ENCODE peak calls at places on chromosomes 5 and 9, in four cellular contexts. One of them, this sample, is unnamed.

GRCh38 chr5:5985332-5985731 is 393.0 kb downstream of the MED10 start:
- DNase-seq in fibroblast of lung: no peak
- DNase-seq in endothelial cell: no peak
- DNase-seq in breast epithelium: no peak
- DNase-seq in this sample: no peak

GRCh38 chr5:16805478-16805877 is 130.6 kb downstream of the MYO10 start:
- DNase-seq in fibroblast of lung: no peak
- DNase-seq in endothelial cell: no peak
- DNase-seq in breast epithelium: no peak
- DNase-seq in this sample: no peak

GRCh38 chr5:167244583-167244982 is 1046.9 kb upstream of the WWC1 start:
- DNase-seq in fibroblast of lung: no peak
- DNase-seq in endothelial cell: peak
- DNase-seq in breast epithelium: no peak
- DNase-seq in this sample: no peak

GRCh38 chr5:168086104-168086610 is 205.3 kb upstream of the WWC1 start:
- DNase-seq in fibroblast of lung: peak
- DNase-seq in endothelial cell: no peak
- DNase-seq in breast epithelium: no peak
- DNase-seq in this sample: peak

GRCh38 chr5:112885001-112885400 is 23.9 kb downstream of the SRP19 start:
- DNase-seq in fibroblast of lung: no peak
- DNase-seq in endothelial cell: no peak
- DNase-seq in breast epithelium: no peak
- DNase-seq in this sample: no peak

GRCh38 chr9:90741036-90741435 is 60.6 kb upstream of the SYK start:
- DNase-seq in fibroblast of lung: no peak
- DNase-seq in endothelial cell: no peak
- DNase-seq in breast epithelium: no peak
- DNase-seq in this sample: no peak

GRCh38 chr5:139635191-139635590 is 13.0 kb upstream of the CXXC5 start:
- DNase-seq in fibroblast of lung: no peak
- DNase-seq in endothelial cell: no peak
- DNase-seq in breast epithelium: no peak
- DNase-seq in this sample: no peak

GRCh38 chr5:41264019-41264418 is 50.7 kb upstream of the C6 start:
- DNase-seq in fibroblast of lung: no peak
- DNase-seq in endothelial cell: no peak
- DNase-seq in breast epithelium: no peak
- DNase-seq in this sample: no peak

GRCh38 chr5:125440905-125441304 is 694.5 kb upstream of the ZNF608 start:
- DNase-seq in fibroblast of lung: no peak
- DNase-seq in endothelial cell: no peak
- DNase-seq in breast epithelium: no peak
- DNase-seq in this sample: no peak

GRCh38 chr5:95884511-95884910 is 62.0 kb upstream of the GLRX start:
- DNase-seq in fibroblast of lung: no peak
- DNase-seq in endothelial cell: no peak
- DNase-seq in breast epithelium: no peak
- DNase-seq in this sample: peak
- TF ChIP-seq CTCF in fibroblast of lung: no peak
- TF ChIP-seq CTCF in endothelial cell: no peak
- TF ChIP-seq CTCF in breast epithelium: no peak
- TF ChIP-seq CTCF in this sample: no peak

GRCh38 chr9:108367188-108367587 is 488.6 kb downstream of the ACTL7B start:
- DNase-seq in fibroblast of lung: no peak
- DNase-seq in endothelial cell: no peak
- DNase-seq in breast epithelium: no peak
- DNase-seq in this sample: no peak
- TF ChIP-seq CTCF in fibroblast of lung: no peak
- TF ChIP-seq CTCF in endothelial cell: no peak
- TF ChIP-seq CTCF in breast epithelium: no peak
- TF ChIP-seq CTCF in this sample: no peak

GRCh38 chr9:135819905-135820304 is 87.4 kb downstream of the CAMSAP1 start:
- DNase-seq in fibroblast of lung: no peak
- DNase-seq in endothelial cell: no peak
- DNase-seq in breast epithelium: peak
- DNase-seq in this sample: no peak
- TF ChIP-seq CTCF in fibroblast of lung: no peak
- TF ChIP-seq CTCF in endothelial cell: no peak
- TF ChIP-seq CTCF in breast epithelium: no peak
- TF ChIP-seq CTCF in this sample: peak

GRCh38 chr9:87290241-87290700 is 207.4 kb upstream of the DAPK1 start:
- DNase-seq in fibroblast of lung: peak
- DNase-seq in endothelial cell: no peak
- DNase-seq in breast epithelium: no peak
- DNase-seq in this sample: peak
- TF ChIP-seq CTCF in fibroblast of lung: peak
- TF ChIP-seq CTCF in endothelial cell: peak
- TF ChIP-seq CTCF in breast epithelium: no peak
- TF ChIP-seq CTCF in this sample: peak

GRCh38 chr5:151740958-151741373 is 17.5 kb downstream of the ATOX1 start:
- DNase-seq in fibroblast of lung: peak
- DNase-seq in endothelial cell: no peak
- DNase-seq in breast epithelium: no peak
- DNase-seq in this sample: peak
- TF ChIP-seq CTCF in fibroblast of lung: no peak
- TF ChIP-seq CTCF in endothelial cell: peak
- TF ChIP-seq CTCF in breast epithelium: no peak
- TF ChIP-seq CTCF in this sample: peak

GRCh38 chr5:67339219-67339767 is 142.7 kb upstream of the CD180 start:
- DNase-seq in fibroblast of lung: no peak
- DNase-seq in endothelial cell: no peak
- DNase-seq in breast epithelium: no peak
- DNase-seq in this sample: no peak

GRCh38 chr5:67335391-67335790 is 138.8 kb upstream of the CD180 start:
- DNase-seq in fibroblast of lung: no peak
- DNase-seq in endothelial cell: no peak
- DNase-seq in breast epithelium: no peak
- DNase-seq in this sample: no peak

GRCh38 chr5:67337751-67338150 is 141.2 kb upstream of the CD180 start:
- DNase-seq in fibroblast of lung: no peak
- DNase-seq in endothelial cell: no peak
- DNase-seq in breast epithelium: no peak
- DNase-seq in this sample: no peak

GRCh38 chr5:67341478-67341877 is 144.9 kb upstream of the CD180 start:
- DNase-seq in fibroblast of lung: no peak
- DNase-seq in endothelial cell: no peak
- DNase-seq in breast epithelium: no peak
- DNase-seq in this sample: no peak

GRCh38 chr5:67338416-67338815 is 141.8 kb upstream of the CD180 start:
- DNase-seq in fibroblast of lung: peak
- DNase-seq in endothelial cell: no peak
- DNase-seq in breast epithelium: no peak
- DNase-seq in this sample: no peak
- TF ChIP-seq CTCF in fibroblast of lung: no peak
- TF ChIP-seq CTCF in endothelial cell: no peak
- TF ChIP-seq CTCF in breast epithelium: no peak
- TF ChIP-seq CTCF in this sample: no peak

DNA sequence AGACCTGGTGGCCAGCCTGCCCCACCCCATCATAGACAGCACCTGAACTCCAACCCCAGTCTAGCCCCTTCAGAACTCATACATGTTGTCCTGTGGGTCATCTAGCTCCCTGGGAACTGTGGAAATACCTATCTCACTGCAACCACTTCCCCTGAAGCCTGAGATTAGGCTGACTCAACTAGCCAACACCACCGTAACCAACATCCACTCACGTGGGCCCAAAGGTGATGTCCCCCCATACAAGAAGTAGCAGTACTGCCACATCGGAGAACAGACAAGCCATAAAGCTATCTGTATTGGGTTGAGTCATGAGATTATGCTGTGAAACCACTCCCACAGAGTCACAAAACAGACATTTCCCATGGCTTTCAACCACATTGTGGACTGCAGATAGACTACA is 46.6 kb downstream of the OSMR start:
- DNase-seq in fibroblast of lung: no peak
- DNase-seq in endothelial cell: no peak
- DNase-seq in breast epithelium: no peak
- DNase-seq in this sample: no peak
- TF ChIP-seq CTCF in fibroblast of lung: no peak
- TF ChIP-seq CTCF in endothelial cell: no peak
- TF ChIP-seq CTCF in breast epithelium: no peak
- TF ChIP-seq CTCF in this sample: no peak